ENCODE peak calls at places on chromosome 18, in nine cellular contexts. U is stomach, V is HCT116, T is gastrocnemius medialis, Z is ovary, I is sigmoid colon, O is NB4, C is breast epithelium, N is Peyer's patch. G is an unnamed sample.

GRCh38 chr18:77165489-77166415 is 33.2 kb upstream of the MBP start:
- DNase-seq in U (no peak), V (no peak), T (peak), Z (no peak), I (peak), O (no peak), C (no peak), N (no peak), G (peak)

GRCh38 chr18:37251679-37252078 is 313.9 kb downstream of the CELF4 start:
- DNase-seq in U (peak), V (no peak), T (no peak), Z (no peak), I (no peak), O (no peak), C (no peak), N (no peak), G (no peak)

GRCh38 chr18:6576706-6577375 is 152.7 kb upstream of the ARHGAP28 start:
- DNase-seq in U (no peak), V (no peak), T (no peak), Z (no peak), I (no peak), O (no peak), C (no peak), N (no peak), G (no peak)

GRCh38 chr18:62938451-62938850 is 223.1 kb downstream of the PHLPP1 start:
- DNase-seq in U (no peak), V (no peak), T (no peak), Z (no peak), I (no peak), O (peak), C (no peak), N (no peak), G (no peak)

GRCh38 chr18:45342653-45343052 is 272.6 kb upstream of the SLC14A2 start:
- DNase-seq in U (no peak), V (no peak), T (no peak), Z (no peak), I (no peak), O (no peak), C (no peak), N (no peak), G (no peak)

GRCh38 chr18:45962866-45963265 is 4.3 kb downstream of the EPG5 start:
- DNase-seq in U (no peak), V (no peak), T (no peak), Z (no peak), I (no peak), O (no peak), C (no peak), N (no peak), G (no peak)

GRCh38 chr18:47968006-47968676 is 37.7 kb upstream of the SMAD2 start:
- DNase-seq in U (peak), V (no peak), T (no peak), Z (no peak), I (no peak), O (no peak), C (no peak), N (no peak), G (no peak)

GRCh38 chr18:77822552-77823138 is 573.0 kb downstream of the GALR1 start:
- DNase-seq in U (no peak), V (no peak), T (no peak), Z (no peak), I (no peak), O (peak), C (no peak), N (no peak), G (peak)

GRCh38 chr18:53984021-53984420 is 240.4 kb downstream of the MBD2 start:
- DNase-seq in U (no peak), V (no peak), T (no peak), Z (no peak), I (no peak), O (no peak), C (no peak), N (no peak), G (no peak)

GRCh38 chr18:70154591-70155194 is 50.8 kb downstream of the RTTN start:
- DNase-seq in U (no peak), V (no peak), T (no peak), Z (no peak), I (no peak), O (no peak), C (no peak), N (no peak), G (no peak)

GRCh38 chr18:41347057-41347456 is 608.0 kb upstream of the PIK3C3 start:
- DNase-seq in U (no peak), V (no peak), T (no peak), Z (no peak), I (no peak), O (no peak), C (no peak), N (no peak), G (no peak)

GRCh38 chr18:24271381-24272331 is 126.0 kb downstream of the OSBPL1A start:
- DNase-seq in U (peak), V (peak), T (peak), Z (peak), I (peak), O (peak), C (peak), N (peak), G (peak)

GRCh38 chr18:46321954-46322353 is 217.8 kb downstream of the HAUS1 start:
- DNase-seq in U (no peak), V (no peak), T (no peak), Z (no peak), I (no peak), O (no peak), C (no peak), N (no peak), G (no peak)

GRCh38 chr18:62450546-62451395 is 72.1 kb upstream of the ZCCHC2 start:
- DNase-seq in U (peak), V (peak), T (peak), Z (no peak), I (peak), O (peak), C (peak), N (peak), G (peak)

GRCh38 chr18:70931942-70932814 is 643.3 kb downstream of the SOCS6 start:
- DNase-seq in U (no peak), V (no peak), T (no peak), Z (no peak), I (no peak), O (peak), C (no peak), N (no peak), G (no peak)

GRCh38 chr18:61860302-61860701 is 32.5 kb downstream of the RNF152 start:
- DNase-seq in U (no peak), V (no peak), T (no peak), Z (no peak), I (no peak), O (no peak), C (no peak), N (no peak), G (no peak)

GRCh38 chr18:77711096-77711495 is 461.4 kb downstream of the GALR1 start:
- DNase-seq in U (no peak), V (no peak), T (no peak), Z (no peak), I (no peak), O (peak), C (no peak), N (no peak), G (no peak)

GRCh38 chr18:49639643-49640361 is 77.9 kb downstream of the LIPG start:
- DNase-seq in U (no peak), V (no peak), T (no peak), Z (no peak), I (peak), O (no peak), C (no peak), N (no peak), G (no peak)

GRCh38 chr18:9627642-9628041 is 13.3 kb upstream of the PPP4R1 start:
- DNase-seq in U (no peak), V (no peak), T (no peak), Z (no peak), I (no peak), O (no peak), C (no peak), N (no peak), G (no peak)

GRCh38 chr18:58208207-58208944 is 164.3 kb downstream of the NEDD4L start:
- DNase-seq in U (no peak), V (no peak), T (no peak), Z (no peak), I (no peak), O (no peak), C (no peak), N (no peak), G (no peak)

GRCh38 chr18:23837591-23837990 is 148.3 kb downstream of the LAMA3 start:
- DNase-seq in U (no peak), V (no peak), T (no peak), Z (no peak), I (no peak), O (peak), C (no peak), N (no peak), G (no peak)

GRCh38 chr18:57776767-57777166 is 26.3 kb downstream of the ATP8B1 start:
- DNase-seq in U (no peak), V (no peak), T (no peak), Z (no peak), I (no peak), O (peak), C (no peak), N (no peak), G (no peak)

GRCh38 chr18:59383831-59384230 is 24.8 kb upstream of the LMAN1 start:
- DNase-seq in U (no peak), V (no peak), T (no peak), Z (no peak), I (no peak), O (no peak), C (no peak), N (no peak), G (no peak)

GRCh38 chr18:37741012-37741586 is 175.5 kb upstream of the CELF4 start:
- DNase-seq in U (no peak), V (no peak), T (no peak), Z (no peak), I (no peak), O (no peak), C (no peak), N (no peak), G (no peak)

GRCh38 chr18:24741961-24742738 is 281.7 kb downstream of the HRH4 start:
- DNase-seq in U (no peak), V (no peak), T (no peak), Z (no peak), I (no peak), O (no peak), C (no peak), N (no peak), G (no peak)

GRCh38 chr18:54776282-54776977 is 51.8 kb upstream of the RAB27B start:
- DNase-seq in U (no peak), V (peak), T (no peak), Z (no peak), I (no peak), O (peak), C (no peak), N (no peak), G (peak)

GRCh38 chr18:48866028-48866733 is 84.6 kb downstream of the SMAD7 start:
- DNase-seq in U (peak), V (no peak), T (no peak), Z (peak), I (peak), O (no peak), C (no peak), N (peak), G (no peak)

GRCh38 chr18:8063733-8064132 is 496.6 kb downstream of the PTPRM start:
- DNase-seq in U (no peak), V (no peak), T (no peak), Z (no peak), I (no peak), O (no peak), C (no peak), N (no peak), G (no peak)

GRCh38 chr18:56550121-56550520 is 88.3 kb downstream of the TXNL1 start:
- DNase-seq in U (no peak), V (no peak), T (no peak), Z (no peak), I (no peak), O (no peak), C (no peak), N (no peak), G (no peak)

GRCh38 chr18:61850756-61851155 is 42.1 kb downstream of the RNF152 start:
- DNase-seq in U (no peak), V (no peak), T (no peak), Z (no peak), I (no peak), O (no peak), C (no peak), N (no peak), G (no peak)

GRCh38 chr18:11955299-11956029 is 25.8 kb upstream of the IMPA2 start:
- DNase-seq in U (no peak), V (no peak), T (no peak), Z (no peak), I (peak), O (peak), C (no peak), N (no peak), G (peak)

GRCh38 chr18:7601249-7601620 is 34.1 kb downstream of the PTPRM start:
- DNase-seq in U (no peak), V (no peak), T (no peak), Z (no peak), I (no peak), O (peak), C (no peak), N (no peak), G (no peak)

GRCh38 chr18:8499810-8500663 is 109.2 kb upstream of the RAB12 start:
- DNase-seq in U (no peak), V (no peak), T (no peak), Z (no peak), I (peak), O (no peak), C (no peak), N (no peak), G (peak)

GRCh38 chr18:25464211-25464610 is 112.2 kb upstream of the ZNF521 start:
- DNase-seq in U (no peak), V (no peak), T (no peak), Z (no peak), I (no peak), O (no peak), C (no peak), N (no peak), G (no peak)

GRCh38 chr18:44601447-44601846 is 79.2 kb upstream of the SETBP1 start:
- DNase-seq in U (no peak), V (no peak), T (no peak), Z (no peak), I (no peak), O (no peak), C (no peak), N (no peak), G (no peak)

GRCh38 chr18:28736951-28737350 is 560.0 kb upstream of the CDH2 start:
- DNase-seq in U (no peak), V (no peak), T (no peak), Z (no peak), I (no peak), O (no peak), C (no peak), N (no peak), G (no peak)

GRCh38 chr18:5584751-5585417 is 41.1 kb upstream of the EPB41L3 start:
- DNase-seq in U (no peak), V (no peak), T (no peak), Z (no peak), I (no peak), O (no peak), C (no peak), N (no peak), G (no peak)

GRCh38 chr18:70321616-70322015 is 32.8 kb downstream of the SOCS6 start:
- DNase-seq in U (no peak), V (no peak), T (no peak), Z (no peak), I (no peak), O (no peak), C (no peak), N (no peak), G (no peak)

GRCh38 chr18:12038661-12039417 is 54.8 kb upstream of the ANKRD62 start:
- DNase-seq in U (peak), V (peak), T (peak), Z (peak), I (peak), O (peak), C (peak), N (peak), G (peak)

GRCh38 chr18:74596959-74597661 is 560 bp upstream of the ZNF407 start:
- DNase-seq in U (peak), V (no peak), T (peak), Z (peak), I (peak), O (peak), C (peak), N (peak), G (peak)
- TF ChIP-seq POLR2A in U (no peak), V (no peak), T (peak), Z (no peak), I (no peak), O (no peak), C (peak), N (no peak), G (no peak)

GRCh38 chr18:79001001-79001400 is 21.4 kb downstream of the SALL3 start:
- DNase-seq in U (no peak), V (no peak), T (no peak), Z (no peak), I (no peak), O (no peak), C (no peak), N (no peak), G (no peak)

GRCh38 chr18:78995740-78996395 is 16.2 kb downstream of the SALL3 start:
- DNase-seq in U (no peak), V (no peak), T (no peak), Z (no peak), I (no peak), O (no peak), C (no peak), N (no peak), G (peak)

GRCh38 chr18:78998350-78999055 is 18.9 kb downstream of the SALL3 start:
- DNase-seq in U (no peak), V (peak), T (no peak), Z (no peak), I (no peak), O (no peak), C (no peak), N (no peak), G (no peak)

GRCh38 chr18:78996741-78997490 is 17.3 kb downstream of the SALL3 start:
- DNase-seq in U (no peak), V (no peak), T (no peak), Z (no peak), I (no peak), O (no peak), C (no peak), N (peak), G (no peak)

DNA sequence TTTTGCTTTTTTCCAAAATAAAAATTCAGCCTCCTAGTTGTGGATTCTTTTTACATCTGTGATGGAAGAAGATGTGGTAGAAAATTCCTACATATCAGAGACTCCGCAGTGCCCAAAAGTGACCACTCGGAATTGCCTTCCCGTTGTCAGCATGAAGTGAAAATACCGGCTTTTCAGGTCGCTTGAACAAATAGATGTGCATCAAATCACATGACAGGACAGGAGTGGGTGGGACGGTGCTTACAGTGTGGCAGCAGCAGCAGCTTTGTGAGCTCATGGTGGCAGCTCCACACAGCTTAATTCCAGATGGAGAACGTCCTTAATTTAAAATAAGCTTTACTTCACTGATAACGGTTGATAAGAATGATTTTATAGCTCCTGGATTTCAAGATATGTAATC is 20.3 kb downstream of the SALL3 start:
- DNase-seq in U (no peak), V (peak), T (no peak), Z (no peak), I (no peak), O (no peak), C (no peak), N (no peak), G (no peak)
- TF ChIP-seq POLR2A in U (no peak), V (no peak), T (no peak), Z (no peak), I (no peak), O (no peak), C (no peak), N (no peak), G (no peak)

DNA sequence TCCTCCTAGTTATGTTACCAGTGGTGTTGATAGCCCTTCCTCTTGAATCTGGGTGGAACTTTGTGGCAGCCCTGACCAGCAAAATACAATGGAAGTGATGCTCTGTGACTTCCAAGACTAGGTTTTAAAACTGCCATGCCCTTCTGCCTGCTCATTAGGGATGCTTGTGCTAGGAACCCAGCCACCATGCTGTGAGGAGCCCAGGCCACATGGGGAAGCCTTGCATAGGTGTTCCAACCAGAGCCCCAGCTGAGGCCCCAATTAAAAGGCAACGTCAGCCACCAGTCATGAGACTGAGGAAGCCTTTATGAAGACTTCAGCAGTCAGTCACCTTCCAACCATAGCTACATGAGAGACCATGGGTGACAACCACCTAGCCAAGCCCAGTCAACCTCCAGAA is 14.0 kb upstream of the MAPRE2 start:
- DNase-seq in U (no peak), V (no peak), T (no peak), Z (no peak), I (no peak), O (no peak), C (no peak), N (no peak), G (no peak)
- TF ChIP-seq POLR2A in U (no peak), V (no peak), T (no peak), Z (no peak), I (no peak), O (no peak), C (no peak), N (no peak), G (no peak)

GRCh38 chr18:2974731-2975130 is 38.2 kb downstream of the LPIN2 start:
- DNase-seq in U (no peak), V (no peak), T (no peak), Z (no peak), I (no peak), O (no peak), C (no peak), N (no peak), G (no peak)

GRCh38 chr18:2970344-2970743 is 42.6 kb downstream of the LPIN2 start:
- DNase-seq in U (no peak), V (no peak), T (no peak), Z (no peak), I (no peak), O (no peak), C (no peak), N (no peak), G (no peak)

GRCh38 chr18:2969695-2970094 is 43.2 kb downstream of the LPIN2 start:
- DNase-seq in U (no peak), V (no peak), T (no peak), Z (no peak), I (no peak), O (peak), C (no peak), N (no peak), G (no peak)

GRCh38 chr18:2970762-2971659 is 41.9 kb downstream of the LPIN2 start:
- DNase-seq in U (no peak), V (no peak), T (no peak), Z (no peak), I (no peak), O (peak), C (no peak), N (no peak), G (no peak)

DNA sequence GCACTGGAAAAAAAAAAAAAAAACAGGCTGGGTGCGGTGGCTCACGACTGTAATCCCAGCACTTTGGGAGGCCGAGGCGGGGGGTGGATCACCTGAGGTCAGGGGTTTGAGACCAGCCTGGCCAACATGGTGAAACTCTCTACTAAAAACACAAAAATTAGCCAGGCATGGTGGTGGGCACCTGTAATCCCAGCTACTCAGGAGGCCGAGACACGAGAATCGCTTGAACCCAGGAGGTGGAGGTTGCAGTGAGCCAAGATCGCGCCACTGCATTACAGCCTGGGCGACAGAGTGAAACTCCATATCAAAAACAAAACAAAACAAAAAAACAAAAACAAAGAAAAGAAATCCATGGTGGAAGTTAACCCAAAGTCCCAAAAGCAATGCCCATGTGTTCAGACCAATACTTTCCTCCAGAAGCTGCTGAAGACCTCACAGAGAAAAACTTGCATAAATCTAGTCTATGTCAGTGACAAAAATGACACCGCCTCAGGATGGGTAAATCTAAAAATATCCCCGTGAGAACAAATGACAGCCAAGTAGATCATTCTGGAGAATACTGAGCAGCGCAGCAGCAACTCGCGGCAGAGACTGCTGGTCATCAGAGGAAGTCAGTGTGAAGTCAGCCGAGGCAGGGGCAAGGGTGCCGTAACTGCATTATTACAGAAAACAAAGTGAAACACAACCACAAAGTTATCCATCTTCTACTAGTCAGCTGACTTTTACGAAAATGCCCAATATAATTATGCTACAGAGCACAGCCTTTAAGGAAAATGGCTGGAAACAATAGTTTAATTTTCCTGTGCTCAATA is 41.0 kb downstream of the LPIN2 start:
- DNase-seq in U (peak), V (no peak), T (peak), Z (no peak), I (peak), O (peak), C (no peak), N (no peak), G (no peak)
- TF ChIP-seq POLR2A in U (no peak), V (no peak), T (no peak), Z (no peak), I (no peak), O (no peak), C (no peak), N (peak), G (no peak)

GRCh38 chr18:13176847-13177246 is 41.7 kb upstream of the LDLRAD4 start:
- DNase-seq in U (no peak), V (no peak), T (no peak), Z (no peak), I (no peak), O (no peak), C (no peak), N (no peak), G (no peak)
- TF ChIP-seq POLR2A in U (no peak), V (no peak), T (no peak), Z (no peak), I (no peak), O (no peak), C (no peak), N (no peak), G (no peak)

GRCh38 chr18:32717151-32717550 is 55.7 kb downstream of the KLHL14 start:
- DNase-seq in U (no peak), V (no peak), T (no peak), Z (no peak), I (no peak), O (no peak), C (no peak), N (no peak), G (no peak)
- TF ChIP-seq POLR2A in U (no peak), V (no peak), T (no peak), Z (no peak), I (no peak), O (no peak), C (no peak), N (no peak), G (no peak)